ENCODE peak calls at places on chromosome 3, in five cellular contexts. G, P, R, X and S are unnamed samples.

GRCh38 chr3:78926523-78926922 is 841.3 kb downstream of the ROBO1 start:
- DNase-seq in X (no peak), P (no peak), R (no peak), G (no peak), S (no peak)

GRCh38 chr3:78690806-78691205 is 1077.0 kb downstream of the ROBO1 start:
- DNase-seq in P (no peak), X (no peak), R (no peak), G (no peak), S (no peak)

GRCh38 chr3:48199117-48199516 is 10.9 kb upstream of the CDC25A start:
- DNase-seq in P (no peak), G (no peak), R (no peak), X (no peak), S (no peak)

GRCh38 chr3:29696311-29696710 is 415.4 kb downstream of the RBMS3 start:
- DNase-seq in R (no peak), G (no peak), X (no peak), P (no peak), S (no peak)

GRCh38 chr3:169666501-169667379 is 3.2 kb upstream of the MECOM start:
- DNase-seq in X (no peak), P (no peak), G (no peak), R (no peak), S (no peak)

GRCh38 chr3:112013058-112013783 is 14.5 kb downstream of the TAGLN3 start:
- DNase-seq in G (peak), X (no peak), P (no peak), R (peak), S (peak)

GRCh38 chr3:156448300-156448699 is 106.6 kb downstream of the SSR3 start:
- DNase-seq in X (no peak), R (no peak), P (no peak), G (peak), S (peak)

GRCh38 chr3:13575459-13576061 is 26.6 kb downstream of the FBLN2 start:
- DNase-seq in R (no peak), X (no peak), G (no peak), P (no peak), S (no peak)

GRCh38 chr3:120350431-120350941 is 1.3 kb upstream of the LRRC58 start:
- DNase-seq in P (no peak), R (no peak), G (peak), X (no peak), S (peak)

GRCh38 chr3:16723994-16724393 is 118.8 kb upstream of the DAZL start:
- DNase-seq in G (peak), R (no peak), X (no peak), P (no peak), S (no peak)